ENCODE peak calls at places on chromosome 13, in six cellular contexts. One of them, this sample, is unnamed.

GRCh38 chr13:106187501-106187900 is 348.0 kb downstream of the EFNB2 start:
- DNase-seq in BJ: no peak
- DNase-seq in brain microvascular endothelial cell: no peak
- DNase-seq in nephron progenitor cell: no peak
- DNase-seq in ovary: no peak
- DNase-seq in RWPE1: no peak
- DNase-seq in this sample: no peak

GRCh38 chr13:99367106-99367616 is 60.0 kb upstream of the GPR183 start:
- DNase-seq in brain microvascular endothelial cell: no peak
- DNase-seq in ovary: no peak
- DNase-seq in BJ: no peak
- DNase-seq in nephron progenitor cell: no peak
- DNase-seq in RWPE1: no peak
- DNase-seq in this sample: no peak

GRCh38 chr13:31982540-31982939 is 49.0 kb upstream of the FRY start:
- DNase-seq in ovary: peak
- DNase-seq in nephron progenitor cell: no peak
- DNase-seq in brain microvascular endothelial cell: peak
- DNase-seq in RWPE1: peak
- DNase-seq in BJ: peak
- DNase-seq in this sample: peak

GRCh38 chr13:87498681-87499080 is 172.5 kb upstream of the SLITRK5 start:
- DNase-seq in ovary: no peak
- DNase-seq in BJ: no peak
- DNase-seq in RWPE1: peak
- DNase-seq in nephron progenitor cell: peak
- DNase-seq in brain microvascular endothelial cell: no peak
- DNase-seq in this sample: peak

GRCh38 chr13:28539625-28540286 is 44.8 kb upstream of the FLT1 start:
- DNase-seq in brain microvascular endothelial cell: no peak
- DNase-seq in nephron progenitor cell: no peak
- DNase-seq in BJ: no peak
- DNase-seq in RWPE1: no peak
- DNase-seq in ovary: no peak
- DNase-seq in this sample: no peak

GRCh38 chr13:51523082-51523518 is 61.2 kb upstream of the WDFY2 start:
- DNase-seq in RWPE1: no peak
- DNase-seq in nephron progenitor cell: no peak
- DNase-seq in ovary: no peak
- DNase-seq in brain microvascular endothelial cell: no peak
- DNase-seq in BJ: no peak
- DNase-seq in this sample: peak

GRCh38 chr13:109989155-109989554 is 202.8 kb upstream of the IRS2 start:
- DNase-seq in brain microvascular endothelial cell: peak
- DNase-seq in RWPE1: no peak
- DNase-seq in ovary: no peak
- DNase-seq in BJ: no peak
- DNase-seq in nephron progenitor cell: no peak
- DNase-seq in this sample: no peak

GRCh38 chr13:59750860-59751259 is 412.9 kb downstream of the DIAPH3 start:
- DNase-seq in ovary: no peak
- DNase-seq in brain microvascular endothelial cell: peak
- DNase-seq in BJ: peak
- DNase-seq in nephron progenitor cell: peak
- DNase-seq in RWPE1: no peak
- DNase-seq in this sample: no peak

GRCh38 chr13:113105032-113105993 is at the start of gene F7:
- DNase-seq in brain microvascular endothelial cell: no peak
- DNase-seq in BJ: no peak
- DNase-seq in nephron progenitor cell: no peak
- DNase-seq in RWPE1: no peak
- DNase-seq in ovary: no peak
- DNase-seq in this sample: no peak

GRCh38 chr13:104534847-104535246 is 1468.6 kb upstream of the SLC10A2 start:
- DNase-seq in nephron progenitor cell: peak
- DNase-seq in brain microvascular endothelial cell: no peak
- DNase-seq in ovary: no peak
- DNase-seq in RWPE1: no peak
- DNase-seq in BJ: no peak
- DNase-seq in this sample: no peak

GRCh38 chr13:74794147-74794546 is 659.9 kb upstream of the KLF12 start:
- DNase-seq in ovary: no peak
- DNase-seq in brain microvascular endothelial cell: no peak
- DNase-seq in RWPE1: no peak
- DNase-seq in BJ: no peak
- DNase-seq in nephron progenitor cell: no peak
- DNase-seq in this sample: no peak

GRCh38 chr13:33015791-33016323 is 366 bp upstream of the KL start:
- DNase-seq in brain microvascular endothelial cell: no peak
- DNase-seq in RWPE1: no peak
- DNase-seq in nephron progenitor cell: peak
- DNase-seq in ovary: no peak
- DNase-seq in BJ: no peak
- DNase-seq in this sample: no peak

GRCh38 chr13:111262715-111263114 is 57.7 kb upstream of the TEX29 start:
- DNase-seq in nephron progenitor cell: no peak
- DNase-seq in ovary: no peak
- DNase-seq in RWPE1: no peak
- DNase-seq in brain microvascular endothelial cell: no peak
- DNase-seq in BJ: no peak
- DNase-seq in this sample: no peak

GRCh38 chr13:27177852-27178251 is 6.2 kb upstream of the USP12 start:
- DNase-seq in RWPE1: no peak
- DNase-seq in ovary: no peak
- DNase-seq in brain microvascular endothelial cell: no peak
- DNase-seq in nephron progenitor cell: no peak
- DNase-seq in BJ: no peak
- DNase-seq in this sample: no peak

GRCh38 chr13:68369739-68370138 is 1139.6 kb upstream of the PCDH9 start:
- DNase-seq in brain microvascular endothelial cell: peak
- DNase-seq in ovary: no peak
- DNase-seq in RWPE1: peak
- DNase-seq in nephron progenitor cell: no peak
- DNase-seq in BJ: no peak
- DNase-seq in this sample: no peak

GRCh38 chr13:77207943-77208342 is 119.0 kb downstream of the MYCBP2 start:
- DNase-seq in RWPE1: peak
- DNase-seq in BJ: peak
- DNase-seq in nephron progenitor cell: no peak
- DNase-seq in brain microvascular endothelial cell: peak
- DNase-seq in ovary: no peak
- DNase-seq in this sample: no peak

GRCh38 chr13:101942038-101942437 is 459.8 kb downstream of the FGF14 start:
- DNase-seq in BJ: no peak
- DNase-seq in brain microvascular endothelial cell: peak
- DNase-seq in RWPE1: peak
- DNase-seq in nephron progenitor cell: peak
- DNase-seq in ovary: no peak
- DNase-seq in this sample: peak

GRCh38 chr13:20799726-20800416 is 26.1 kb upstream of the EEF1AKMT1 start:
- DNase-seq in ovary: no peak
- DNase-seq in BJ: no peak
- DNase-seq in RWPE1: peak
- DNase-seq in brain microvascular endothelial cell: no peak
- DNase-seq in nephron progenitor cell: no peak
- DNase-seq in this sample: no peak

GRCh38 chr13:37736040-37736439 is 133.5 kb downstream of the TRPC4 start:
- DNase-seq in ovary: no peak
- DNase-seq in RWPE1: no peak
- DNase-seq in brain microvascular endothelial cell: no peak
- DNase-seq in nephron progenitor cell: no peak
- DNase-seq in BJ: no peak
- DNase-seq in this sample: no peak

GRCh38 chr13:42722883-42723539 is 58.4 kb upstream of the FAM216B start:
- DNase-seq in ovary: no peak
- DNase-seq in brain microvascular endothelial cell: no peak
- DNase-seq in BJ: no peak
- DNase-seq in nephron progenitor cell: no peak
- DNase-seq in RWPE1: no peak
- DNase-seq in this sample: no peak

GRCh38 chr13:109840201-109840892 is 54.0 kb upstream of the IRS2 start:
- DNase-seq in BJ: peak
- DNase-seq in ovary: no peak
- DNase-seq in nephron progenitor cell: no peak
- DNase-seq in RWPE1: peak
- DNase-seq in brain microvascular endothelial cell: peak
- DNase-seq in this sample: no peak

GRCh38 chr13:99647593-99647980 is 146.3 kb downstream of the TM9SF2 start:
- DNase-seq in ovary: no peak
- DNase-seq in RWPE1: no peak
- DNase-seq in brain microvascular endothelial cell: no peak
- DNase-seq in nephron progenitor cell: no peak
- DNase-seq in BJ: no peak
- DNase-seq in this sample: no peak

GRCh38 chr13:51848674-51849073 is 3.7 kb upstream of the TMEM272 start:
- DNase-seq in ovary: no peak
- DNase-seq in BJ: no peak
- DNase-seq in nephron progenitor cell: no peak
- DNase-seq in brain microvascular endothelial cell: no peak
- DNase-seq in RWPE1: no peak
- DNase-seq in this sample: no peak

GRCh38 chr13:99558570-99559180 is 57.4 kb downstream of the TM9SF2 start:
- DNase-seq in ovary: no peak
- DNase-seq in nephron progenitor cell: no peak
- DNase-seq in RWPE1: no peak
- DNase-seq in BJ: no peak
- DNase-seq in brain microvascular endothelial cell: no peak
- DNase-seq in this sample: no peak

GRCh38 chr13:33179463-33179862 is 106.1 kb downstream of the STARD13 start:
- DNase-seq in ovary: no peak
- DNase-seq in brain microvascular endothelial cell: no peak
- DNase-seq in BJ: no peak
- DNase-seq in nephron progenitor cell: no peak
- DNase-seq in RWPE1: no peak
- DNase-seq in this sample: no peak

GRCh38 chr13:80923907-80924306 is 583.0 kb upstream of the SPRY2 start:
- DNase-seq in nephron progenitor cell: no peak
- DNase-seq in ovary: no peak
- DNase-seq in RWPE1: no peak
- DNase-seq in brain microvascular endothelial cell: no peak
- DNase-seq in BJ: no peak
- DNase-seq in this sample: no peak

GRCh38 chr13:32443111-32443510 is 15.2 kb upstream of the N4BP2L1 start:
- DNase-seq in BJ: no peak
- DNase-seq in ovary: no peak
- DNase-seq in nephron progenitor cell: no peak
- DNase-seq in RWPE1: no peak
- DNase-seq in brain microvascular endothelial cell: no peak
- DNase-seq in this sample: peak

GRCh38 chr13:111280666-111281577 is 39.5 kb upstream of the TEX29 start:
- DNase-seq in nephron progenitor cell: no peak
- DNase-seq in brain microvascular endothelial cell: peak
- DNase-seq in BJ: peak
- DNase-seq in ovary: no peak
- DNase-seq in RWPE1: no peak
- DNase-seq in this sample: no peak

GRCh38 chr13:47831265-47831664 is 169.8 kb downstream of the SUCLA2 start:
- DNase-seq in ovary: no peak
- DNase-seq in RWPE1: no peak
- DNase-seq in BJ: no peak
- DNase-seq in brain microvascular endothelial cell: no peak
- DNase-seq in nephron progenitor cell: no peak
- DNase-seq in this sample: no peak

GRCh38 chr13:104779311-104779710 is 1713.1 kb upstream of the SLC10A2 start:
- DNase-seq in brain microvascular endothelial cell: peak
- DNase-seq in nephron progenitor cell: peak
- DNase-seq in BJ: peak
- DNase-seq in RWPE1: peak
- DNase-seq in ovary: no peak
- DNase-seq in this sample: no peak

GRCh38 chr13:48492123-48493075 is 40.5 kb downstream of the RCBTB2 start:
- DNase-seq in nephron progenitor cell: no peak
- DNase-seq in ovary: peak
- DNase-seq in RWPE1: no peak
- DNase-seq in brain microvascular endothelial cell: peak
- DNase-seq in BJ: peak
- DNase-seq in this sample: peak

GRCh38 chr13:112683581-112683980 is 6.3 kb upstream of the ATP11A start:
- DNase-seq in BJ: no peak
- DNase-seq in ovary: no peak
- DNase-seq in nephron progenitor cell: no peak
- DNase-seq in brain microvascular endothelial cell: no peak
- DNase-seq in RWPE1: no peak
- DNase-seq in this sample: no peak

GRCh38 chr13:21060063-21060826 is 1.1 kb downstream of the LATS2 start:
- DNase-seq in RWPE1: peak
- DNase-seq in brain microvascular endothelial cell: no peak
- DNase-seq in nephron progenitor cell: peak
- DNase-seq in ovary: peak
- DNase-seq in BJ: no peak
- DNase-seq in this sample: peak

GRCh38 chr13:28239374-28239773 is 101.0 kb downstream of the PAN3 start:
- DNase-seq in brain microvascular endothelial cell: peak
- DNase-seq in BJ: no peak
- DNase-seq in RWPE1: no peak
- DNase-seq in nephron progenitor cell: no peak
- DNase-seq in ovary: no peak
- DNase-seq in this sample: no peak

GRCh38 chr13:35804901-35805300 is 326.3 kb downstream of the DCLK1 start:
- DNase-seq in RWPE1: no peak
- DNase-seq in brain microvascular endothelial cell: no peak
- DNase-seq in BJ: no peak
- DNase-seq in ovary: no peak
- DNase-seq in nephron progenitor cell: no peak
- DNase-seq in this sample: no peak

GRCh38 chr13:60402022-60402421 is 5.0 kb downstream of the TDRD3 start:
- DNase-seq in RWPE1: peak
- DNase-seq in ovary: no peak
- DNase-seq in brain microvascular endothelial cell: no peak
- DNase-seq in nephron progenitor cell: no peak
- DNase-seq in BJ: no peak
- DNase-seq in this sample: no peak

GRCh38 chr13:108425056-108425455 is 155.5 kb downstream of the TNFSF13B start:
- DNase-seq in BJ: no peak
- DNase-seq in nephron progenitor cell: no peak
- DNase-seq in RWPE1: no peak
- DNase-seq in ovary: no peak
- DNase-seq in brain microvascular endothelial cell: peak
- DNase-seq in this sample: no peak

GRCh38 chr13:66657165-66657895 is 572.8 kb downstream of the PCDH9 start:
- DNase-seq in nephron progenitor cell: no peak
- DNase-seq in BJ: peak
- DNase-seq in RWPE1: peak
- DNase-seq in ovary: no peak
- DNase-seq in brain microvascular endothelial cell: peak
- DNase-seq in this sample: no peak

This sample was measured in AML-193.